ENCODE peak calls at places on chromosome 7, in seven cellular contexts. S is ecto neural progenitor cell, P is globus pallidus, Y is mesenchymal stem cell, D is omental fat pad, L is GM10248, T is activated gamma-delta T cell treated with Interleukin-2 at 50 U/mL for 16 hours. B is an unnamed sample.

GRCh38 chr7:4861673-4862072 is at the start of gene PAPOLB:
- DNase-seq in S (no peak), P (no peak), Y (no peak), D (no peak), L (no peak), T (peak; percentile 19), B (no peak)

GRCh38 chr7:140475747-140476333 is 3.5 kb downstream of the MKRN1 start:
- DNase-seq in S (no peak), P (peak; percentile 8), Y (peak; percentile 58), D (no peak), L (peak; percentile 49), T (peak; percentile 47), B (peak; percentile 61)

GRCh38 chr7:101998904-101999236 is 181.4 kb downstream of the CUX1 start:
- DNase-seq in S (peak; percentile 61), P (no peak), Y (no peak), D (no peak), L (no peak), T (no peak), B (no peak)

GRCh38 chr7:70014472-70015232 is 416.4 kb downstream of the AUTS2 start:
- DNase-seq in S (no peak), P (no peak), Y (no peak), D (no peak), L (no peak), T (no peak), B (no peak)

GRCh38 chr7:11665381-11665780 is 166.6 kb downstream of the THSD7A start:
- DNase-seq in S (no peak), P (no peak), Y (peak; percentile 26), D (no peak), L (no peak), T (no peak), B (no peak)

GRCh38 chr7:1669954-1670893 is at the start of gene ELFN1:
- DNase-seq in S (peak; percentile 88), P (no peak), Y (no peak), D (peak; percentile 21), L (peak; percentile 26), T (no peak), B (no peak)

GRCh38 chr7:107559864-107560263 is 3.9 kb downstream of the COG5 start:
- DNase-seq in S (no peak), P (no peak), Y (peak; percentile 55), D (no peak), L (no peak), T (no peak), B (no peak)

GRCh38 chr7:44637788-44638594 is 31.6 kb downstream of the OGDH start:
- DNase-seq in S (no peak), P (no peak), Y (peak; percentile 95), D (no peak), L (peak; percentile 77), T (peak; percentile 64), B (no peak)

GRCh38 chr7:14457567-14458453 is 444.7 kb downstream of the DGKB start:
- DNase-seq in S (peak; percentile 75), P (peak; percentile 64), Y (peak; percentile 77), D (no peak), L (peak; percentile 34), T (peak; percentile 31), B (peak; percentile 63)

GRCh38 chr7:79051915-79052314 is 401.6 kb downstream of the MAGI2 start:
- DNase-seq in S (no peak), P (peak; percentile 27), Y (peak; percentile 5), D (no peak), L (no peak), T (no peak), B (no peak)

GRCh38 chr7:147833549-147833948 is 757.0 kb upstream of the C7orf33 start:
- DNase-seq in S (peak; percentile 49), P (peak; percentile 23), Y (no peak), D (no peak), L (no peak), T (no peak), B (no peak)

GRCh38 chr7:2944729-2945128 is 98.9 kb downstream of the CARD11 start:
- DNase-seq in S (no peak), P (no peak), Y (no peak), D (no peak), L (no peak), T (no peak), B (peak; percentile 64)

GRCh38 chr7:27196287-27196739 is 3.6 kb downstream of the HOXA13 start:
- DNase-seq in S (peak; percentile 81), P (peak; percentile 82), Y (peak; percentile 71), D (peak; percentile 98), L (peak; percentile 61), T (peak; percentile 86), B (peak; percentile 84)

GRCh38 chr7:90322837-90323236 is 1.7 kb upstream of the FAM237B start:
- DNase-seq in S (no peak), P (no peak), Y (no peak), D (no peak), L (no peak), T (no peak), B (no peak)

GRCh38 chr7:118053353-118053752 is 130.6 kb upstream of the LSM8 start:
- DNase-seq in S (no peak), P (no peak), Y (no peak), D (no peak), L (no peak), T (no peak), B (no peak)

GRCh38 chr7:98223898-98224700 is 12.9 kb downstream of the BHLHA15 start:
- DNase-seq in S (no peak), P (no peak), Y (no peak), D (no peak), L (no peak), T (no peak), B (no peak)

GRCh38 chr7:25965405-25966123 is 186.4 kb upstream of the NFE2L3 start:
- DNase-seq in S (no peak), P (no peak), Y (no peak), D (no peak), L (no peak), T (no peak), B (no peak)

GRCh38 chr7:132619967-132620366 is 43.7 kb upstream of the PLXNA4 start:
- DNase-seq in S (no peak), P (no peak), Y (no peak), D (no peak), L (no peak), T (no peak), B (no peak)

GRCh38 chr7:22452142-22452763 is 47.7 kb downstream of the STEAP1B start:
- DNase-seq in S (peak; percentile 84), P (peak; percentile 72), Y (peak; percentile 14), D (peak; percentile 42), L (peak; percentile 59), T (peak; percentile 38), B (peak; percentile 35)